ENCODE peak calls at places on chromosomes 7 and 10, in six cellular contexts. R is anterior cingulate cortex, M is breast epithelium, O is left cardiac atrium, T is T follicular helper cell, Y is PC-3. K is an unnamed sample.
A peak's percentile ranks its signal among the peaks of the same experiment; 100 is the strongest.

GRCh38 chr7:92840309-92840708 is 3.9 kb upstream of the CDK6 start:
- DNase-seq in O (no peak), M (no peak), T (no peak), R (no peak), Y (no peak), K (no peak)

GRCh38 chr7:34339061-34339526 is 318.9 kb upstream of the NPSR1 start:
- DNase-seq in Y (no peak), O (no peak), M (no peak), R (no peak), T (no peak), K (no peak)

GRCh38 chr10:110918633-110919348 is at the start of gene BBIP1:
- DNase-seq in R (peak; percentile 98), O (no peak), M (peak; percentile 94), T (no peak), Y (peak; percentile 98), K (no peak)

GRCh38 chr10:70589762-70590662 is 12.5 kb downstream of the PRF1 start:
- DNase-seq in T (no peak), M (no peak), O (no peak), R (no peak), Y (no peak), K (no peak)

GRCh38 chr7:90461216-90461615 is 8.2 kb upstream of the PTTG1IP2 start:
- DNase-seq in M (no peak), R (no peak), Y (no peak), T (no peak), O (no peak), K (no peak)

GRCh38 chr10:24720096-24720495 is 3.6 kb downstream of the ARHGAP21 start:
- DNase-seq in R (no peak), M (no peak), Y (no peak), O (no peak), T (no peak), K (no peak)

GRCh38 chr10:106978746-106979145 is 185.8 kb downstream of the SORCS1 start:
- DNase-seq in M (no peak), R (no peak), T (no peak), Y (peak; percentile 4), O (no peak), K (no peak)

GRCh38 chr7:103445228-103446020 is 583 bp downstream of the SLC26A5 start:
- DNase-seq in Y (no peak), T (no peak), M (no peak), R (no peak), O (no peak), K (no peak)

GRCh38 chr7:96645084-96645483 is 64.6 kb downstream of the SEM1 start:
- DNase-seq in O (no peak), R (no peak), Y (no peak), M (no peak), T (no peak), K (no peak)

GRCh38 chr7:142790056-142790455 is 19.3 kb downstream of the PRSS2 start:
- DNase-seq in O (no peak), Y (no peak), T (no peak), R (no peak), M (no peak), K (no peak)

GRCh38 chr10:91253300-91253699 is 32.8 kb downstream of the PCGF5 start:
- DNase-seq in M (no peak), O (no peak), T (no peak), R (no peak), Y (no peak), K (no peak)

GRCh38 chr7:36567699-36568436 is 156.4 kb downstream of the AOAH start:
- DNase-seq in Y (no peak), T (no peak), M (no peak), O (no peak), R (no peak), K (no peak)

GRCh38 chr10:113957013-113957412 is 86.7 kb upstream of the ADRB1 start:
- DNase-seq in Y (peak; percentile 62), M (no peak), O (no peak), T (no peak), R (no peak), K (no peak)

GRCh38 chr7:80216996-80217842 is 82.6 kb downstream of the GNAI1 start:
- DNase-seq in T (no peak), R (no peak), O (no peak), Y (no peak), M (no peak), K (no peak)

K was measured in CD4-positive, alpha-beta T cell.